ENCODE peak calls at places on chromosomes 7 and 10, in nine cellular contexts. I, M, P, S, L, J, G, U and C are unnamed samples.

GRCh38 chr7:84705701-84706100 is 481.2 kb downstream of the SEMA3D start:
- DNase-seq in U (no peak), J (no peak), S (no peak), P (no peak), G (no peak), L (no peak), M (no peak), I (no peak), C (no peak)

GRCh38 chr10:8044908-8045727 is 9.4 kb upstream of the GATA3 start:
- DNase-seq in S (no peak), M (no peak), G (no peak), L (peak), J (no peak), P (peak), I (no peak), U (no peak), C (peak)

GRCh38 chr7:24325708-24326107 is 41.7 kb downstream of the NPY start:
- DNase-seq in I (no peak), S (no peak), L (no peak), G (no peak), M (peak), U (no peak), P (no peak), J (no peak), C (no peak)

GRCh38 chr7:116089293-116089692 is 58.7 kb upstream of the TFEC start:
- DNase-seq in L (no peak), S (no peak), J (no peak), P (no peak), U (no peak), G (no peak), M (no peak), I (no peak), C (no peak)

GRCh38 chr7:41189866-41190265 is 513.0 kb downstream of the INHBA start:
- DNase-seq in U (no peak), I (no peak), L (no peak), J (no peak), M (no peak), P (no peak), G (peak), S (peak), C (no peak)

GRCh38 chr10:22550732-22551131 is 163.6 kb downstream of the PIP4K2A start:
- DNase-seq in M (peak), L (peak), G (peak), I (no peak), S (peak), P (peak), J (peak), U (no peak), C (peak)

GRCh38 chr7:132276986-132277716 is 299.1 kb downstream of the PLXNA4 start:
- DNase-seq in L (peak), M (no peak), G (peak), U (no peak), S (no peak), P (no peak), I (no peak), J (no peak), C (no peak)

GRCh38 chr10:5088703-5089261 is 5.4 kb upstream of the AKR1C3 start:
- DNase-seq in J (no peak), S (no peak), L (no peak), G (no peak), M (no peak), P (no peak), I (no peak), U (no peak), C (no peak)

GRCh38 chr10:112475565-112476233 is 28.7 kb downstream of the VTI1A start:
- DNase-seq in P (no peak), U (no peak), S (no peak), I (no peak), G (no peak), M (no peak), L (no peak), J (no peak), C (no peak)

GRCh38 chr7:74401137-74401859 is 52.4 kb upstream of the GTF2IRD1 start:
- DNase-seq in M (peak), S (peak), U (no peak), G (peak), I (no peak), L (peak), P (peak), J (peak), C (peak)

GRCh38 chr10:13816195-13816926 is 229.6 kb downstream of the PRPF18 start:
- DNase-seq in U (peak), S (no peak), M (peak), I (peak), L (no peak), J (peak), G (no peak), P (no peak), C (no peak)

GRCh38 chr10:97024181-97025073 is 161.3 kb downstream of the SLIT1 start:
- DNase-seq in M (peak), I (peak), G (peak), S (peak), L (no peak), U (no peak), J (peak), P (no peak), C (no peak)

GRCh38 chr10:72682626-72683025 is 9.3 kb upstream of the MCU start:
- DNase-seq in P (no peak), G (no peak), M (no peak), U (no peak), L (peak), J (no peak), I (no peak), S (peak), C (no peak)

GRCh38 chr10:70494536-70494935 is 16.0 kb downstream of the PALD1 start:
- DNase-seq in P (no peak), S (no peak), I (no peak), L (no peak), J (no peak), U (no peak), M (peak), G (peak), C (peak)

GRCh38 chr7:116560021-116560970 is 35.5 kb downstream of the CAV1 start:
- DNase-seq in P (no peak), L (no peak), M (no peak), J (no peak), I (no peak), S (no peak), U (no peak), G (no peak), C (no peak)

GRCh38 chr10:119769886-119770285 is 44.0 kb downstream of the INPP5F start:
- DNase-seq in J (no peak), S (no peak), M (no peak), U (no peak), L (no peak), P (no peak), I (no peak), G (no peak), C (no peak)

GRCh38 chr7:54292171-54292925 is 249.8 kb upstream of the VSTM2A start:
- DNase-seq in L (no peak), M (no peak), G (no peak), U (no peak), I (no peak), P (peak), S (no peak), J (no peak), C (no peak)

GRCh38 chr7:134878731-134879295 is 99.4 kb downstream of the CALD1 start:
- DNase-seq in G (no peak), U (no peak), J (no peak), I (no peak), P (no peak), L (no peak), M (peak), S (no peak), C (no peak)

GRCh38 chr10:14659626-14660196 is 115.0 kb downstream of the FAM107B start:
- DNase-seq in M (peak), U (peak), L (no peak), I (no peak), P (no peak), J (peak), G (peak), S (no peak), C (peak)

GRCh38 chr7:18780266-18780665 is 284.7 kb downstream of the HDAC9 start:
- DNase-seq in J (no peak), L (no peak), S (no peak), U (no peak), G (no peak), M (no peak), I (no peak), P (no peak), C (no peak)

GRCh38 chr7:113289140-113289740 is 170.9 kb upstream of the SMIM30 start:
- DNase-seq in J (peak), P (no peak), G (peak), I (no peak), L (no peak), M (peak), U (no peak), S (peak), C (peak)

DNA sequence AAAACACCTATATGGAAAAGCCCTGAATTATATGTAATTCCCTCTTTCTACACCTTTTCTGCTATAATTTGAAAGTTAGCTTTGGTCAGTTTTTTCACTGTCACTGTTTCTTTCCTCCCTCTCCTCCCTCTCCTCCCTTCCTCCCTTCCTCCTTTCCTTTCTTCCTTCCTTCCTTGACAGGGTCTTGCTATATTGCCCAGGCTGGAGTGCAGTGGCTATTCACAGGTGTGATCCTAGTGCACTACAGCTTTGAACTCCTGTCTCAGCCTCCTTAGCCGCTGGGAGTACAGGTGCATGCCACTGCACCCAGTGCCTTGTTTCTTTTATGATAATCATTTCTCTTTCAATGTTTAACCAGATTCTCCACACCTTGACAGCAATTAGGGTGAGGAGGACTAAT is 22.1 kb upstream of the UMAD1 start:
- DNase-seq in U (no peak), S (no peak), I (no peak), P (no peak), G (no peak), L (no peak), M (no peak), J (no peak), C (no peak)
- TF ChIP-seq CTCF in U (no peak), S (no peak), I (no peak), P (no peak), G (no peak), L (no peak), M (no peak), J (no peak), C (no peak)

GRCh38 chr7:20302866-20303265 is 27.8 kb upstream of the ITGB8 start:
- DNase-seq in J (no peak), S (no peak), G (no peak), L (no peak), P (no peak), U (no peak), I (no peak), M (no peak), C (no peak)
- TF ChIP-seq CTCF in J (no peak), S (no peak), G (no peak), L (no peak), P (no peak), U (no peak), I (no peak), M (no peak), C (no peak)

GRCh38 chr10:78944658-78945333 is 124.0 kb upstream of the ZMIZ1 start:
- DNase-seq in S (no peak), J (peak), P (peak), U (no peak), I (peak), L (no peak), M (no peak), G (peak), C (no peak)
- TF ChIP-seq CTCF in S (no peak), J (no peak), P (no peak), U (no peak), I (no peak), L (no peak), M (no peak), G (no peak), C (no peak)

DNA sequence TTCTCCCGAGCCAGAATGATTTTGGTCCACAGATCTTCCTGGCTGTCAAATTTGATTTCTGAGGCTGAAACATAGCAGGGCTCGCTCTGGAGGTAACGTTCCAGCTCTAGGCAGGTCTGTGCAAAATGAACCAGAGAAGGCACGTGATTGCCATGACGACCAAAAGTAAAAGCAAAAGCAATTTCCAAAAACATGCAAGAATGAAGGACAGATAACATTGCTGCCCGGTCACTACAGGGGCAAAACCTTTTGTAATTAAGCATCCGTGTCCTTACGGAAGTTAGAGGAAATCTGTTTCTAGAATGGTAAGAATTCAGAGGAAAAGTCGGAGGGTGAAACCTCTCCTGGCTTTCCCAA is 2.9 kb downstream of the KLF6 start:
- DNase-seq in S (no peak), G (no peak), U (no peak), P (no peak), I (no peak), L (no peak), M (peak), J (no peak), C (no peak)
- TF ChIP-seq CTCF in S (no peak), G (no peak), U (no peak), P (no peak), I (no peak), L (no peak), M (no peak), J (no peak), C (no peak)

DNA sequence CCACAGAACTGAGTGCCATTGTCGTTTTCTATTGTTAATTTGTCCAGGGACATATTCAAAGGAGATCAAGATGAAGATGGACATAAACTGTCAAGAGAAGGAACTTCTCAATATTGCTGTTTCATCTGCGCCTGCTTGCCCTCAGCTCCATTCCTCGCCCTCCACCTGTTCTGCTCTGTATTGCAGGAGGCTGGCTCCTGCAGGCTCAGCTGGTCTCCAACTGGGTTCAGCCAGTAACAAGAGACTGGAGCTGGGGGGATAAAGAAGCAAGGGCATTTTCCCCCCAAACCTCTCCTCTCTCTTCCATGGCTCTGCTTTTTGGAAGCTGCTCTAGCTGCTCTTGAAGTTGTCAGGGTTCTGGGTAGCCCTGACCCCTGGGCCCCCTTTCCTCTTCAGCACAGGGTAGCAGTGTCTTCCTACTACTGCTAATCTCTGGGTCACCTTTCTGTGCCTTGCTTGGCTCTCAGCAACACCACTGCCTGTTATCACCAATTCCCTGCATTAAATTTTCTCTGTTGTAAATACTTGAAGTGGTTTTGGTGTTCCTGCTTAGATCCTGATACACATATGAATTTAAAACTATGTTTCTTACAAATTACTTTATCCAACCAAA is 149.0 kb upstream of the FGFR2 start:
- DNase-seq in U (no peak), L (no peak), I (no peak), J (no peak), M (no peak), S (no peak), P (no peak), G (no peak), C (no peak)
- TF ChIP-seq CTCF in U (no peak), L (no peak), I (no peak), J (no peak), M (no peak), S (no peak), P (peak), G (no peak), C (no peak)

GRCh38 chr10:50406457-50407076 is 155.3 kb upstream of the ASAH2 start:
- DNase-seq in L (no peak), I (no peak), P (no peak), G (no peak), J (no peak), M (no peak), U (no peak), S (no peak), C (no peak)
- TF ChIP-seq CTCF in L (no peak), I (no peak), P (no peak), G (no peak), J (no peak), M (no peak), U (no peak), S (no peak), C (no peak)

GRCh38 chr10:132572545-132572937 is 35.0 kb downstream of the INPP5A start:
- DNase-seq in I (no peak), J (no peak), S (no peak), U (no peak), P (peak), L (no peak), M (no peak), G (peak), C (no peak)

GRCh38 chr10:132574288-132574687 is 36.7 kb downstream of the INPP5A start:
- DNase-seq in I (no peak), G (no peak), U (no peak), P (no peak), L (no peak), S (no peak), M (no peak), J (no peak), C (no peak)

GRCh38 chr10:132570265-132570664 is 32.7 kb downstream of the INPP5A start:
- DNase-seq in J (no peak), S (no peak), G (no peak), P (peak), M (no peak), I (no peak), U (no peak), L (no peak), C (no peak)

GRCh38 chr10:132570771-132571564 is 33.4 kb downstream of the INPP5A start:
- DNase-seq in P (peak), G (peak), J (no peak), U (peak), L (no peak), I (no peak), M (peak), S (no peak), C (no peak)

DNA sequence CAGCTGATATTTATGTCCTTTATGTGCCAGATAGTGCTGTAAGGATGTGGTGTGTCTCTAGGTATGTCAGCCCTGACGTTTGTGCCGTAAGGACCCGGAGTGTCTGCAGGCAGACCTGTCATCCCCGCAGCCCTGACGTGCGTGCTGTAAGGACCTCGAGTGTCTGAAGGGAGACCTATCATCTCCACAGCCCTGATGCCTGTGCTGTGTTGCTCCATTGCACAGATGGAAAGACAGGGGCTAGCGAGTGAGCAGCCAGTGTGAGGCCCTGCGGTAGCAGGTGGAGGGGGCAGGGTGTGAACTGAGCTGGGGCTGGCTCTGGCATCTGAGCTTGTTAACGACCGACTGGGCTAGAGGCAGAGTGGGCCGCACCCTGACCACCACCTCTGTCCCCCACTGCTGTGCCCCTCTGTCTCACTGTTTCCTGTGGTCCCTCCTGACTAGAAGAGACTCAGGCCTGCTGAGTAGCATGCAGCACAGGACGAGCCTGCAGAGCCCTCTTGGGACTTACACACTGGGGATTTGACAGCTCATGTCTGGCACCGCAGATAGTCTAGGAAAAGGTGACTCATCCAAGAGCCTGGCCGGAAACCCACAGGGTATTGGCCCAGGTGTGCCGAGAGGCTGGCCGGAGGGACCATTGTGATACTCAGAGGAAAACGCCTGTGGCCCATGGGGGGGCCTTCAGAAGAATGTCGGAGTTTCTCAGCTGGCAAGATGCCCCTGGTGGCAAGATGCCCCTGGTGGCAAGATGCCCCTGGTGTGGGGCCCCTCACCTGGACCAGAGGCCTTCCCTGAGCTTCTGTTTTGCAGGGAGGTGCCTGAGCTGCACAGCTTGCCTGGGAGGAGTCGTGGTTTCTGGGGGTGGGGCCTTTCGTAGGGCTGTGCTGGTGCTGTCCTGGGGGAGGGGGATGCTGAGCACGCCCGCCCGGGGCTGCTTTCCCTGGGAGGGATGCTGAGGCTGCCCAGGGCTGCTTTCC is 34.3 kb downstream of the INPP5A start:
- DNase-seq in J (peak), L (peak), P (peak), U (no peak), M (peak), I (peak), S (peak), G (peak), C (peak)
- TF ChIP-seq CTCF in J (no peak), L (no peak), P (peak), U (no peak), M (no peak), I (no peak), S (no peak), G (peak), C (no peak)

GRCh38 chr7:107384025-107384424 is 85.8 kb upstream of the GPR22 start:
- DNase-seq in I (no peak), L (no peak), G (peak), J (no peak), S (no peak), U (no peak), P (no peak), M (peak), C (no peak)
- TF ChIP-seq CTCF in I (no peak), L (peak), G (no peak), J (no peak), S (no peak), U (no peak), P (peak), M (peak), C (no peak)